ENCODE peak calls at places on chromosomes 2 and 18, in ten cellular contexts. One of them, this sample, is unnamed.

GRCh38 chr2:95276244-95276887 is 2.1 kb downstream of the PROM2 start:
- DNase-seq in stimulated activated CD8-positive, alpha-beta memory T cell treated with anti-CD3 and anti-CD28 coated beads, Interleukin-12 subunit alpha, Interleukin-12 subunit beta, amount 100 ng/mL, for 1 hour: no peak
- DNase-seq in GF-D8: no peak
- DNase-seq in gastrocnemius medialis: peak
- DNase-seq in fibroblast of lung: no peak
- DNase-seq in NCI-H460: no peak
- DNase-seq in left cardiac atrium: no peak
- DNase-seq in stimulated activated CD4-positive, alpha-beta T cell treated with anti-CD3 and anti-CD28 coated beads, TNF-alpha, amount 100 ng/mL, for 4 hours: no peak
- DNase-seq in brain microvascular endothelial cell: no peak
- DNase-seq in activated T-helper 1 cell treated with anti-CD3 and anti-CD28 coated beads, Interleukin-2, amount 50 U/mL, for 16 hours: no peak
- DNase-seq in this sample: no peak

GRCh38 chr2:162579169-162579568 is 235.2 kb downstream of the GCA start:
- DNase-seq in stimulated activated CD8-positive, alpha-beta memory T cell treated with anti-CD3 and anti-CD28 coated beads, Interleukin-12 subunit alpha, Interleukin-12 subunit beta, amount 100 ng/mL, for 1 hour: no peak
- DNase-seq in GF-D8: no peak
- DNase-seq in gastrocnemius medialis: no peak
- DNase-seq in fibroblast of lung: no peak
- DNase-seq in NCI-H460: no peak
- DNase-seq in left cardiac atrium: no peak
- DNase-seq in stimulated activated CD4-positive, alpha-beta T cell treated with anti-CD3 and anti-CD28 coated beads, TNF-alpha, amount 100 ng/mL, for 4 hours: no peak
- DNase-seq in brain microvascular endothelial cell: no peak
- DNase-seq in activated T-helper 1 cell treated with anti-CD3 and anti-CD28 coated beads, Interleukin-2, amount 50 U/mL, for 16 hours: no peak
- DNase-seq in this sample: no peak

GRCh38 chr2:26292646-26293045 is 47.9 kb downstream of the HADHB start:
- DNase-seq in stimulated activated CD8-positive, alpha-beta memory T cell treated with anti-CD3 and anti-CD28 coated beads, Interleukin-12 subunit alpha, Interleukin-12 subunit beta, amount 100 ng/mL, for 1 hour: no peak
- DNase-seq in GF-D8: no peak
- DNase-seq in gastrocnemius medialis: no peak
- DNase-seq in fibroblast of lung: peak
- DNase-seq in NCI-H460: no peak
- DNase-seq in left cardiac atrium: no peak
- DNase-seq in stimulated activated CD4-positive, alpha-beta T cell treated with anti-CD3 and anti-CD28 coated beads, TNF-alpha, amount 100 ng/mL, for 4 hours: no peak
- DNase-seq in brain microvascular endothelial cell: peak
- DNase-seq in activated T-helper 1 cell treated with anti-CD3 and anti-CD28 coated beads, Interleukin-2, amount 50 U/mL, for 16 hours: no peak
- DNase-seq in this sample: no peak

GRCh38 chr18:22432672-22433137 is 15.0 kb upstream of the CTAGE1 start:
- DNase-seq in stimulated activated CD8-positive, alpha-beta memory T cell treated with anti-CD3 and anti-CD28 coated beads, Interleukin-12 subunit alpha, Interleukin-12 subunit beta, amount 100 ng/mL, for 1 hour: no peak
- DNase-seq in GF-D8: no peak
- DNase-seq in gastrocnemius medialis: peak
- DNase-seq in fibroblast of lung: peak
- DNase-seq in NCI-H460: peak
- DNase-seq in left cardiac atrium: peak
- DNase-seq in stimulated activated CD4-positive, alpha-beta T cell treated with anti-CD3 and anti-CD28 coated beads, TNF-alpha, amount 100 ng/mL, for 4 hours: no peak
- DNase-seq in brain microvascular endothelial cell: peak
- DNase-seq in activated T-helper 1 cell treated with anti-CD3 and anti-CD28 coated beads, Interleukin-2, amount 50 U/mL, for 16 hours: no peak
- DNase-seq in this sample: no peak

GRCh38 chr18:65468881-65469280 is 281.9 kb upstream of the CDH7 start:
- DNase-seq in stimulated activated CD8-positive, alpha-beta memory T cell treated with anti-CD3 and anti-CD28 coated beads, Interleukin-12 subunit alpha, Interleukin-12 subunit beta, amount 100 ng/mL, for 1 hour: no peak
- DNase-seq in GF-D8: no peak
- DNase-seq in gastrocnemius medialis: no peak
- DNase-seq in fibroblast of lung: no peak
- DNase-seq in NCI-H460: no peak
- DNase-seq in left cardiac atrium: no peak
- DNase-seq in stimulated activated CD4-positive, alpha-beta T cell treated with anti-CD3 and anti-CD28 coated beads, TNF-alpha, amount 100 ng/mL, for 4 hours: no peak
- DNase-seq in brain microvascular endothelial cell: no peak
- DNase-seq in activated T-helper 1 cell treated with anti-CD3 and anti-CD28 coated beads, Interleukin-2, amount 50 U/mL, for 16 hours: no peak
- DNase-seq in this sample: no peak

GRCh38 chr2:47214990-47215389 is 59.9 kb upstream of the STPG4 start:
- DNase-seq in stimulated activated CD8-positive, alpha-beta memory T cell treated with anti-CD3 and anti-CD28 coated beads, Interleukin-12 subunit alpha, Interleukin-12 subunit beta, amount 100 ng/mL, for 1 hour: no peak
- DNase-seq in GF-D8: no peak
- DNase-seq in gastrocnemius medialis: no peak
- DNase-seq in fibroblast of lung: no peak
- DNase-seq in NCI-H460: no peak
- DNase-seq in left cardiac atrium: no peak
- DNase-seq in stimulated activated CD4-positive, alpha-beta T cell treated with anti-CD3 and anti-CD28 coated beads, TNF-alpha, amount 100 ng/mL, for 4 hours: no peak
- DNase-seq in brain microvascular endothelial cell: no peak
- DNase-seq in activated T-helper 1 cell treated with anti-CD3 and anti-CD28 coated beads, Interleukin-2, amount 50 U/mL, for 16 hours: no peak
- DNase-seq in this sample: no peak

GRCh38 chr18:21912339-21913239 is 172.0 kb downstream of the MIB1 start:
- DNase-seq in stimulated activated CD8-positive, alpha-beta memory T cell treated with anti-CD3 and anti-CD28 coated beads, Interleukin-12 subunit alpha, Interleukin-12 subunit beta, amount 100 ng/mL, for 1 hour: no peak
- DNase-seq in GF-D8: no peak
- DNase-seq in gastrocnemius medialis: no peak
- DNase-seq in fibroblast of lung: no peak
- DNase-seq in NCI-H460: no peak
- DNase-seq in left cardiac atrium: no peak
- DNase-seq in stimulated activated CD4-positive, alpha-beta T cell treated with anti-CD3 and anti-CD28 coated beads, TNF-alpha, amount 100 ng/mL, for 4 hours: no peak
- DNase-seq in brain microvascular endothelial cell: no peak
- DNase-seq in activated T-helper 1 cell treated with anti-CD3 and anti-CD28 coated beads, Interleukin-2, amount 50 U/mL, for 16 hours: no peak
- DNase-seq in this sample: peak

GRCh38 chr2:240564571-240565266 is 3.6 kb upstream of the RNPEPL1 start:
- DNase-seq in stimulated activated CD8-positive, alpha-beta memory T cell treated with anti-CD3 and anti-CD28 coated beads, Interleukin-12 subunit alpha, Interleukin-12 subunit beta, amount 100 ng/mL, for 1 hour: no peak
- DNase-seq in GF-D8: peak
- DNase-seq in gastrocnemius medialis: no peak
- DNase-seq in fibroblast of lung: no peak
- DNase-seq in NCI-H460: peak
- DNase-seq in left cardiac atrium: no peak
- DNase-seq in stimulated activated CD4-positive, alpha-beta T cell treated with anti-CD3 and anti-CD28 coated beads, TNF-alpha, amount 100 ng/mL, for 4 hours: no peak
- DNase-seq in brain microvascular endothelial cell: no peak
- DNase-seq in activated T-helper 1 cell treated with anti-CD3 and anti-CD28 coated beads, Interleukin-2, amount 50 U/mL, for 16 hours: no peak
- DNase-seq in this sample: peak

GRCh38 chr18:76524900-76525698 is 30.1 kb upstream of the ZNF516 start:
- DNase-seq in stimulated activated CD8-positive, alpha-beta memory T cell treated with anti-CD3 and anti-CD28 coated beads, Interleukin-12 subunit alpha, Interleukin-12 subunit beta, amount 100 ng/mL, for 1 hour: no peak
- DNase-seq in GF-D8: no peak
- DNase-seq in gastrocnemius medialis: no peak
- DNase-seq in fibroblast of lung: peak
- DNase-seq in NCI-H460: no peak
- DNase-seq in left cardiac atrium: no peak
- DNase-seq in stimulated activated CD4-positive, alpha-beta T cell treated with anti-CD3 and anti-CD28 coated beads, TNF-alpha, amount 100 ng/mL, for 4 hours: no peak
- DNase-seq in brain microvascular endothelial cell: peak
- DNase-seq in activated T-helper 1 cell treated with anti-CD3 and anti-CD28 coated beads, Interleukin-2, amount 50 U/mL, for 16 hours: no peak
- DNase-seq in this sample: no peak

GRCh38 chr2:128867327-128867726 is 548.7 kb upstream of the HS6ST1 start:
- DNase-seq in stimulated activated CD8-positive, alpha-beta memory T cell treated with anti-CD3 and anti-CD28 coated beads, Interleukin-12 subunit alpha, Interleukin-12 subunit beta, amount 100 ng/mL, for 1 hour: no peak
- DNase-seq in GF-D8: no peak
- DNase-seq in gastrocnemius medialis: no peak
- DNase-seq in fibroblast of lung: no peak
- DNase-seq in NCI-H460: no peak
- DNase-seq in left cardiac atrium: no peak
- DNase-seq in stimulated activated CD4-positive, alpha-beta T cell treated with anti-CD3 and anti-CD28 coated beads, TNF-alpha, amount 100 ng/mL, for 4 hours: no peak
- DNase-seq in brain microvascular endothelial cell: no peak
- DNase-seq in activated T-helper 1 cell treated with anti-CD3 and anti-CD28 coated beads, Interleukin-2, amount 50 U/mL, for 16 hours: no peak
- DNase-seq in this sample: no peak

GRCh38 chr2:54099370-54099769 is 16.0 kb upstream of the ACYP2 start:
- DNase-seq in stimulated activated CD8-positive, alpha-beta memory T cell treated with anti-CD3 and anti-CD28 coated beads, Interleukin-12 subunit alpha, Interleukin-12 subunit beta, amount 100 ng/mL, for 1 hour: no peak
- DNase-seq in GF-D8: no peak
- DNase-seq in gastrocnemius medialis: no peak
- DNase-seq in fibroblast of lung: no peak
- DNase-seq in NCI-H460: no peak
- DNase-seq in left cardiac atrium: no peak
- DNase-seq in stimulated activated CD4-positive, alpha-beta T cell treated with anti-CD3 and anti-CD28 coated beads, TNF-alpha, amount 100 ng/mL, for 4 hours: no peak
- DNase-seq in brain microvascular endothelial cell: no peak
- DNase-seq in activated T-helper 1 cell treated with anti-CD3 and anti-CD28 coated beads, Interleukin-2, amount 50 U/mL, for 16 hours: no peak
- DNase-seq in this sample: no peak

GRCh38 chr18:77400561-77400960 is 150.9 kb downstream of the GALR1 start:
- DNase-seq in stimulated activated CD8-positive, alpha-beta memory T cell treated with anti-CD3 and anti-CD28 coated beads, Interleukin-12 subunit alpha, Interleukin-12 subunit beta, amount 100 ng/mL, for 1 hour: no peak
- DNase-seq in GF-D8: no peak
- DNase-seq in gastrocnemius medialis: no peak
- DNase-seq in fibroblast of lung: no peak
- DNase-seq in NCI-H460: no peak
- DNase-seq in left cardiac atrium: no peak
- DNase-seq in stimulated activated CD4-positive, alpha-beta T cell treated with anti-CD3 and anti-CD28 coated beads, TNF-alpha, amount 100 ng/mL, for 4 hours: no peak
- DNase-seq in brain microvascular endothelial cell: no peak
- DNase-seq in activated T-helper 1 cell treated with anti-CD3 and anti-CD28 coated beads, Interleukin-2, amount 50 U/mL, for 16 hours: no peak
- DNase-seq in this sample: no peak

GRCh38 chr2:16441431-16441830 is 224.2 kb downstream of the CYRIA start:
- DNase-seq in stimulated activated CD8-positive, alpha-beta memory T cell treated with anti-CD3 and anti-CD28 coated beads, Interleukin-12 subunit alpha, Interleukin-12 subunit beta, amount 100 ng/mL, for 1 hour: no peak
- DNase-seq in GF-D8: no peak
- DNase-seq in gastrocnemius medialis: no peak
- DNase-seq in fibroblast of lung: no peak
- DNase-seq in NCI-H460: no peak
- DNase-seq in left cardiac atrium: no peak
- DNase-seq in stimulated activated CD4-positive, alpha-beta T cell treated with anti-CD3 and anti-CD28 coated beads, TNF-alpha, amount 100 ng/mL, for 4 hours: no peak
- DNase-seq in brain microvascular endothelial cell: no peak
- DNase-seq in activated T-helper 1 cell treated with anti-CD3 and anti-CD28 coated beads, Interleukin-2, amount 50 U/mL, for 16 hours: no peak
- DNase-seq in this sample: no peak

GRCh38 chr2:174340400-174341300 is 5.9 kb downstream of the SP9 start:
- DNase-seq in stimulated activated CD8-positive, alpha-beta memory T cell treated with anti-CD3 and anti-CD28 coated beads, Interleukin-12 subunit alpha, Interleukin-12 subunit beta, amount 100 ng/mL, for 1 hour: no peak
- DNase-seq in GF-D8: no peak
- DNase-seq in gastrocnemius medialis: no peak
- DNase-seq in fibroblast of lung: no peak
- DNase-seq in NCI-H460: no peak
- DNase-seq in left cardiac atrium: no peak
- DNase-seq in stimulated activated CD4-positive, alpha-beta T cell treated with anti-CD3 and anti-CD28 coated beads, TNF-alpha, amount 100 ng/mL, for 4 hours: no peak
- DNase-seq in brain microvascular endothelial cell: no peak
- DNase-seq in activated T-helper 1 cell treated with anti-CD3 and anti-CD28 coated beads, Interleukin-2, amount 50 U/mL, for 16 hours: no peak
- DNase-seq in this sample: peak

GRCh38 chr18:21599585-21600525 is 649 bp downstream of the ESCO1 start:
- DNase-seq in stimulated activated CD8-positive, alpha-beta memory T cell treated with anti-CD3 and anti-CD28 coated beads, Interleukin-12 subunit alpha, Interleukin-12 subunit beta, amount 100 ng/mL, for 1 hour: no peak
- DNase-seq in GF-D8: peak
- DNase-seq in gastrocnemius medialis: peak
- DNase-seq in fibroblast of lung: no peak
- DNase-seq in NCI-H460: no peak
- DNase-seq in left cardiac atrium: peak
- DNase-seq in stimulated activated CD4-positive, alpha-beta T cell treated with anti-CD3 and anti-CD28 coated beads, TNF-alpha, amount 100 ng/mL, for 4 hours: no peak
- DNase-seq in brain microvascular endothelial cell: no peak
- DNase-seq in activated T-helper 1 cell treated with anti-CD3 and anti-CD28 coated beads, Interleukin-2, amount 50 U/mL, for 16 hours: peak
- DNase-seq in this sample: peak

GRCh38 chr2:82636411-82637020 is 1822.6 kb downstream of the SUCLG1 start:
- DNase-seq in stimulated activated CD8-positive, alpha-beta memory T cell treated with anti-CD3 and anti-CD28 coated beads, Interleukin-12 subunit alpha, Interleukin-12 subunit beta, amount 100 ng/mL, for 1 hour: no peak
- DNase-seq in GF-D8: no peak
- DNase-seq in gastrocnemius medialis: no peak
- DNase-seq in fibroblast of lung: peak
- DNase-seq in NCI-H460: no peak
- DNase-seq in left cardiac atrium: no peak
- DNase-seq in stimulated activated CD4-positive, alpha-beta T cell treated with anti-CD3 and anti-CD28 coated beads, TNF-alpha, amount 100 ng/mL, for 4 hours: no peak
- DNase-seq in brain microvascular endothelial cell: peak
- DNase-seq in activated T-helper 1 cell treated with anti-CD3 and anti-CD28 coated beads, Interleukin-2, amount 50 U/mL, for 16 hours: no peak
- DNase-seq in this sample: no peak

GRCh38 chr2:198825534-198825933 is 632.2 kb downstream of the SATB2 start:
- DNase-seq in stimulated activated CD8-positive, alpha-beta memory T cell treated with anti-CD3 and anti-CD28 coated beads, Interleukin-12 subunit alpha, Interleukin-12 subunit beta, amount 100 ng/mL, for 1 hour: no peak
- DNase-seq in GF-D8: no peak
- DNase-seq in gastrocnemius medialis: no peak
- DNase-seq in fibroblast of lung: no peak
- DNase-seq in NCI-H460: no peak
- DNase-seq in left cardiac atrium: no peak
- DNase-seq in stimulated activated CD4-positive, alpha-beta T cell treated with anti-CD3 and anti-CD28 coated beads, TNF-alpha, amount 100 ng/mL, for 4 hours: no peak
- DNase-seq in brain microvascular endothelial cell: no peak
- DNase-seq in activated T-helper 1 cell treated with anti-CD3 and anti-CD28 coated beads, Interleukin-2, amount 50 U/mL, for 16 hours: no peak
- DNase-seq in this sample: no peak

GRCh38 chr2:28142403-28142802 is 250.3 kb upstream of the FOSL2 start:
- DNase-seq in stimulated activated CD8-positive, alpha-beta memory T cell treated with anti-CD3 and anti-CD28 coated beads, Interleukin-12 subunit alpha, Interleukin-12 subunit beta, amount 100 ng/mL, for 1 hour: no peak
- DNase-seq in GF-D8: no peak
- DNase-seq in gastrocnemius medialis: no peak
- DNase-seq in fibroblast of lung: peak
- DNase-seq in NCI-H460: no peak
- DNase-seq in left cardiac atrium: no peak
- DNase-seq in stimulated activated CD4-positive, alpha-beta T cell treated with anti-CD3 and anti-CD28 coated beads, TNF-alpha, amount 100 ng/mL, for 4 hours: no peak
- DNase-seq in brain microvascular endothelial cell: no peak
- DNase-seq in activated T-helper 1 cell treated with anti-CD3 and anti-CD28 coated beads, Interleukin-2, amount 50 U/mL, for 16 hours: no peak
- DNase-seq in this sample: no peak

GRCh38 chr2:208062113-208062512 is 36.8 kb upstream of the PLEKHM3 start:
- DNase-seq in stimulated activated CD8-positive, alpha-beta memory T cell treated with anti-CD3 and anti-CD28 coated beads, Interleukin-12 subunit alpha, Interleukin-12 subunit beta, amount 100 ng/mL, for 1 hour: no peak
- DNase-seq in GF-D8: no peak
- DNase-seq in gastrocnemius medialis: no peak
- DNase-seq in fibroblast of lung: peak
- DNase-seq in NCI-H460: peak
- DNase-seq in left cardiac atrium: no peak
- DNase-seq in stimulated activated CD4-positive, alpha-beta T cell treated with anti-CD3 and anti-CD28 coated beads, TNF-alpha, amount 100 ng/mL, for 4 hours: no peak
- DNase-seq in brain microvascular endothelial cell: peak
- DNase-seq in activated T-helper 1 cell treated with anti-CD3 and anti-CD28 coated beads, Interleukin-2, amount 50 U/mL, for 16 hours: no peak
- DNase-seq in this sample: no peak

GRCh38 chr2:141911485-141912066 is 219.2 kb downstream of the LRP1B start:
- DNase-seq in stimulated activated CD8-positive, alpha-beta memory T cell treated with anti-CD3 and anti-CD28 coated beads, Interleukin-12 subunit alpha, Interleukin-12 subunit beta, amount 100 ng/mL, for 1 hour: no peak
- DNase-seq in GF-D8: no peak
- DNase-seq in gastrocnemius medialis: no peak
- DNase-seq in fibroblast of lung: peak
- DNase-seq in NCI-H460: peak
- DNase-seq in left cardiac atrium: no peak
- DNase-seq in stimulated activated CD4-positive, alpha-beta T cell treated with anti-CD3 and anti-CD28 coated beads, TNF-alpha, amount 100 ng/mL, for 4 hours: no peak
- DNase-seq in brain microvascular endothelial cell: peak
- DNase-seq in activated T-helper 1 cell treated with anti-CD3 and anti-CD28 coated beads, Interleukin-2, amount 50 U/mL, for 16 hours: no peak
- DNase-seq in this sample: peak

GRCh38 chr18:79519751-79520472 is 124.2 kb downstream of the NFATC1 start:
- DNase-seq in stimulated activated CD8-positive, alpha-beta memory T cell treated with anti-CD3 and anti-CD28 coated beads, Interleukin-12 subunit alpha, Interleukin-12 subunit beta, amount 100 ng/mL, for 1 hour: no peak
- DNase-seq in GF-D8: no peak
- DNase-seq in gastrocnemius medialis: no peak
- DNase-seq in fibroblast of lung: peak
- DNase-seq in NCI-H460: no peak
- DNase-seq in left cardiac atrium: no peak
- DNase-seq in stimulated activated CD4-positive, alpha-beta T cell treated with anti-CD3 and anti-CD28 coated beads, TNF-alpha, amount 100 ng/mL, for 4 hours: no peak
- DNase-seq in brain microvascular endothelial cell: no peak
- DNase-seq in activated T-helper 1 cell treated with anti-CD3 and anti-CD28 coated beads, Interleukin-2, amount 50 U/mL, for 16 hours: no peak
- DNase-seq in this sample: peak

GRCh38 chr18:36942264-36942663 is 113.3 kb downstream of the KIAA1328 start:
- DNase-seq in stimulated activated CD8-positive, alpha-beta memory T cell treated with anti-CD3 and anti-CD28 coated beads, Interleukin-12 subunit alpha, Interleukin-12 subunit beta, amount 100 ng/mL, for 1 hour: no peak
- DNase-seq in GF-D8: no peak
- DNase-seq in gastrocnemius medialis: no peak
- DNase-seq in fibroblast of lung: peak
- DNase-seq in NCI-H460: peak
- DNase-seq in left cardiac atrium: no peak
- DNase-seq in stimulated activated CD4-positive, alpha-beta T cell treated with anti-CD3 and anti-CD28 coated beads, TNF-alpha, amount 100 ng/mL, for 4 hours: no peak
- DNase-seq in brain microvascular endothelial cell: peak
- DNase-seq in activated T-helper 1 cell treated with anti-CD3 and anti-CD28 coated beads, Interleukin-2, amount 50 U/mL, for 16 hours: no peak
- DNase-seq in this sample: no peak

GRCh38 chr2:3526871-3527270 is 7.5 kb upstream of the ADI1 start:
- DNase-seq in stimulated activated CD8-positive, alpha-beta memory T cell treated with anti-CD3 and anti-CD28 coated beads, Interleukin-12 subunit alpha, Interleukin-12 subunit beta, amount 100 ng/mL, for 1 hour: no peak
- DNase-seq in GF-D8: no peak
- DNase-seq in gastrocnemius medialis: no peak
- DNase-seq in fibroblast of lung: no peak
- DNase-seq in NCI-H460: no peak
- DNase-seq in left cardiac atrium: no peak
- DNase-seq in stimulated activated CD4-positive, alpha-beta T cell treated with anti-CD3 and anti-CD28 coated beads, TNF-alpha, amount 100 ng/mL, for 4 hours: no peak
- DNase-seq in brain microvascular endothelial cell: no peak
- DNase-seq in activated T-helper 1 cell treated with anti-CD3 and anti-CD28 coated beads, Interleukin-2, amount 50 U/mL, for 16 hours: no peak
- DNase-seq in this sample: no peak

This sample was measured in ecto neural progenitor cell.